ENCODE peak calls at places on chromosome 5, in five cellular contexts. H, V, Y, O and I are unnamed samples.

GRCh38 chr5:95347516-95348140 is 43.5 kb upstream of the FAM81B start:
- DNase-seq in H (no peak), V (no peak), Y (no peak), O (no peak), I (no peak)

GRCh38 chr5:109113608-109114007 is 296.2 kb downstream of the PJA2 start:
- DNase-seq in H (no peak), V (no peak), Y (no peak), O (no peak), I (no peak)

GRCh38 chr5:126508962-126509279 is 85.7 kb downstream of the GRAMD2B start:
- DNase-seq in H (no peak), V (no peak), Y (no peak), O (no peak), I (no peak)

GRCh38 chr5:134614461-134615085 is 18.1 kb downstream of the SAR1B start:
- DNase-seq in H (no peak), V (no peak), Y (no peak), O (no peak), I (no peak)

GRCh38 chr5:141319202-141319601 is 1.4 kb downstream of the TAF7 start:
- DNase-seq in H (no peak), V (no peak), Y (no peak), O (no peak), I (no peak)

GRCh38 chr5:173281910-173282309 is 46.3 kb downstream of the STC2 start:
- DNase-seq in H (peak), V (peak), Y (no peak), O (no peak), I (no peak)

GRCh38 chr5:78984020-78984610 is 995 bp downstream of the ARSB start:
- DNase-seq in H (peak), V (no peak), Y (no peak), O (peak), I (no peak)

GRCh38 chr5:169213479-169213878 is 87.5 kb downstream of the SLIT3 start:
- DNase-seq in H (no peak), V (no peak), Y (no peak), O (no peak), I (no peak)

GRCh38 chr5:31052937-31053658 is 140.4 kb upstream of the CDH6 start:
- DNase-seq in H (no peak), V (no peak), Y (no peak), O (no peak), I (no peak)

GRCh38 chr5:9441610-9442009 is 104.3 kb downstream of the SEMA5A start:
- DNase-seq in H (no peak), V (no peak), Y (no peak), O (no peak), I (no peak)

GRCh38 chr5:81097733-81098132 is 135.4 kb upstream of the CKMT2 start:
- DNase-seq in H (peak), V (no peak), Y (no peak), O (no peak), I (no peak)

GRCh38 chr5:61120534-61120933 is 41.7 kb downstream of the SMIM15 start:
- DNase-seq in H (no peak), V (no peak), Y (no peak), O (no peak), I (no peak)

GRCh38 chr5:171122372-171122771 is 186.7 kb upstream of the TLX3 start:
- DNase-seq in H (no peak), V (no peak), Y (no peak), O (no peak), I (no peak)

GRCh38 chr5:80249876-80250275 is 6.0 kb downstream of the SERINC5 start:
- DNase-seq in H (peak), V (no peak), Y (no peak), O (no peak), I (no peak)

GRCh38 chr5:80655231-80655784 is 525 bp upstream of the DHFR start:
- DNase-seq in H (no peak), V (no peak), Y (no peak), O (peak), I (no peak)

GRCh38 chr5:86917117-86917579 is 299.4 kb downstream of the COX7C start:
- DNase-seq in H (peak), V (no peak), Y (no peak), O (no peak), I (peak)

GRCh38 chr5:116572375-116573278 is 2.0 kb downstream of the SEMA6A start:
- DNase-seq in H (peak), V (no peak), Y (no peak), O (no peak), I (no peak)

GRCh38 chr5:172800088-172800551 is 29.1 kb upstream of the DUSP1 start:
- DNase-seq in H (no peak), V (no peak), Y (no peak), O (no peak), I (no peak)

GRCh38 chr5:125834438-125835147 is 588.6 kb upstream of the GRAMD2B start:
- DNase-seq in H (peak), V (no peak), Y (no peak), O (no peak), I (no peak)

GRCh38 chr5:29005386-29005785 is 1967.0 kb upstream of the CDH9 start:
- DNase-seq in H (peak), V (no peak), Y (no peak), O (peak), I (no peak)

GRCh38 chr5:15243301-15244020 is 256.5 kb upstream of the FBXL7 start:
- DNase-seq in H (no peak), V (no peak), Y (no peak), O (no peak), I (no peak)

GRCh38 chr5:13955896-13956295 is 11.4 kb upstream of the DNAH5 start:
- DNase-seq in H (no peak), V (no peak), Y (no peak), O (no peak), I (no peak)

GRCh38 chr5:86979801-86980510 is 287.7 kb upstream of the RASA1 start:
- DNase-seq in H (peak), V (no peak), Y (peak), O (peak), I (no peak)

GRCh38 chr5:1005362-1005851 is 3.2 kb upstream of the NKD2 start:
- DNase-seq in H (no peak), V (no peak), Y (no peak), O (no peak), I (no peak)

GRCh38 chr5:1003296-1003937 is 5.2 kb upstream of the NKD2 start:
- DNase-seq in H (no peak), V (no peak), Y (peak), O (no peak), I (no peak)

GRCh38 chr5:1005904-1006655 is 2.5 kb upstream of the NKD2 start:
- DNase-seq in H (no peak), V (no peak), Y (no peak), O (no peak), I (no peak)

GRCh38 chr5:1006656-1007071 is 1.9 kb upstream of the NKD2 start:
- DNase-seq in H (no peak), V (no peak), Y (no peak), O (no peak), I (no peak)

DNA sequence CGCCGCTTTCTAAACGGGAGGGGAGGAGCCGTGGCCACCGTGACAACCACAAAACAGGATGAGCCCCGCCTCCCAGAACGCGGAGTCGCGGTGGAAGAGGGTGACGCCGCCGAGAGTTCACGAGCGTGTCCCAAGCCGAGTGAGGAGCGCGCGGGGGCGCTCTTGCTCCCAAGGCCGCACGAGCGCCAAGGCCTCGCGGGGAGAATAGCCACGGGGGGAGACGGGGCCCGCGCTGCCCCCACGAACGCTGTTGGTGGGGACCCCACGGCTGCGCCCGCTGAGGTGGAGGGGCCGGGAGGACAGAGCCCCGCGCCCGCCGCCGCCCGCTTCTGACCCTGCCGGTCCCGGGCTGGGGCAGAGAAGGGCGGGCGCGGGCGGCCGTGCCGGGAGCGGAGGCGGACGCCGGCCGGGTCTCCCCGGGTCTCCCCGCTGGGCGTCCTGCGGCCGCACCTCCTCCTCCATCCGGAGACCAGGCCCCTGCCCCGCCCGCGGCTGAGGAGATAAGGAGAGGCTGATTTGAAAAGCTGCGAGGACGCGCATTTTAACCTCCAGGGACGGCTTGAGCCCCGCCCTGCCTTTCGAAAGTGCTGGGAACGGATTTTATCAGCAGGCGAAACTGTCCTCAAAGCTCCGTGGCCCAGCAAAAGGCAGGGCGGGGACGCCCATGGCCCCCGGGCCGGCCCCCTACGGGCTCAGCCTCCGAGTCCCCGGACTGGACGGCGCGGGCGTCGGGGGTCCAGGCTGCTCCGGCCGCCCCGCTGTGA is 3.8 kb upstream of the NKD2 start:
- DNase-seq in H (peak), V (no peak), Y (no peak), O (no peak), I (no peak)
- TF ChIP-seq EZH2 in H (no peak), V (peak), Y (no peak), O (peak), I (no peak)

GRCh38 chr5:68699966-68700365 is 393.8 kb upstream of the SLC30A5 start:
- DNase-seq in H (no peak), V (no peak), Y (no peak), O (no peak), I (no peak)

DNA sequence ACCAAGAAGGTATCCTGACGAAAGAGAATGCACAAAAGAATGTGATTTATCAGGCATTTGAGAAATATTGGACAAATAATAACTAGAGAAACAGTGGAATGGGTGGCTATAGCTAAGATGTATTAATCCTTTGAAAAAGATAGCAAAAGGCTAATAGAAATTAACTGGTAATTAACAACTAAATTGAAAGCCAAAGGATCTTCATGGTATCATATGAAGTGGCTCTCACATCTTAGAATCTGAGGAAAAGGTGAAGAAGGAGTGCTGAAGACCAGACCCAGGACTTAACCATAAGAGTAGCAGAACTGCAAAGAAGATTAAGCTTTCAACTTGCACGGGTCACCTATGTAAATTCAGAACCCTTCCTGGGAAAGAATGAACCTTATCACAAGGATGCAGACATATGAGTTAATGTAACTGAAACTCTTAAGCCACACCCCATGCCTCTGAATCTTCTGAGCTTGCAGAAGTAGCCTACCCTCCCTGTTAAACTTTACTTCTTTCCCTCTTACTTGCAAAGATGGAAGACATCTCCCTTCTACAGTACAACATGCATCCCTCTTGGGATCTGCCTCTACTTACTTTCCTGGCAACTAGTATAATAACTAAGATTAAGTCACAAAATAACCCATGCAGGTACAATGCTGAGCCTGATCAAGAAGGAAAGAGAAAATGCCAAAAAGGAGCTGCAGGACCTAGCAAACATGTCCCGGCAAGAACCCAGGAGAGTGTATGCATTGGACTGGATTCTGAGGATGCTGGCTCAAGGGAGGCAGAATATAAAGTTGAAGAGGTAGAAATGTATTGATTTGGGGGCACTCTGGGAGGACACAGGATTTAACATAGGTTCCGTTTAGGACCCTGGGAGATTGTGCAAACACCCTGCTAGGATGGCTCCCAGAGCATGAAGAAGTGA is 395.5 kb upstream of the SLC30A5 start:
- DNase-seq in H (no peak), V (no peak), Y (no peak), O (no peak), I (no peak)
- TF ChIP-seq POLR2AphosphoS5 in H (no peak), V (no peak), Y (no peak), O (no peak), I (no peak)

GRCh38 chr5:38715671-38716070 is 130.1 kb upstream of the OSMR start:
- DNase-seq in H (no peak), V (no peak), Y (peak), O (peak), I (no peak)

GRCh38 chr5:38714240-38714639 is 131.6 kb upstream of the OSMR start:
- DNase-seq in H (no peak), V (no peak), Y (no peak), O (no peak), I (no peak)

GRCh38 chr5:38716516-38716915 is 129.3 kb upstream of the OSMR start:
- DNase-seq in H (no peak), V (no peak), Y (no peak), O (no peak), I (no peak)

GRCh38 chr5:38712416-38712815 is 133.4 kb upstream of the OSMR start:
- DNase-seq in H (no peak), V (no peak), Y (no peak), O (no peak), I (no peak)

DNA sequence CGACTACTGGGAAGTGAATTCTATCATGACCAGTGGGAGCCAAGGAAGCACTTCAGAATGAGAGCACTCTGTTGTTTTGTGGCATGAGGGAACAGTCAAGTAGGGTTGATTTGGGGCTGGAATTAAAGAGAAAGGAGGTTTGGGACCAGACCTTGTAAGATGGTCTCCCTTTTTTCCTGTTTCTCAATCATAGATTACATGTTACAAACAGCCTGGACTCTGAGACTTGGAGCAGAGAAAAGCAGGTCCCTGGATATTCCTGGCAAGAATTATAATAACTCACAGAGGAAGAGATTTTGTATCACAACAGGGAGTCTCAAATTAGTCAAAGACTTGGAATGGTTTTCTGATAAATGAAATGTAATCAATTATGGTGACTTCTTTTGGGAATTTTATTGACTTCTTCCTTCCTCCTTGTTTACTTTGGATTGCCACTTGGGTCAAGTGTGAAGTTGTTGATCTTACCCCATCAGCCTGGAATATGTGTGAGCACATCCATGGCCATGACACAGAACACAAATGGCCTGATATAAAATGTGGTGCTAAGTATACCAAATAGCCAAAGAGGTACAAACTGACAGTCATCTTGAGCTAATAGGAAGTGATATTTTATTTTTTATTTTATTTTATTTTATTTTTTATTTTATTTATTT is 131.0 kb upstream of the OSMR start:
- DNase-seq in H (no peak), V (no peak), Y (no peak), O (no peak), I (no peak)
- H3K27ac ChIP-seq in H (no peak), V (no peak), Y (no peak), O (no peak), I (peak)

DNA sequence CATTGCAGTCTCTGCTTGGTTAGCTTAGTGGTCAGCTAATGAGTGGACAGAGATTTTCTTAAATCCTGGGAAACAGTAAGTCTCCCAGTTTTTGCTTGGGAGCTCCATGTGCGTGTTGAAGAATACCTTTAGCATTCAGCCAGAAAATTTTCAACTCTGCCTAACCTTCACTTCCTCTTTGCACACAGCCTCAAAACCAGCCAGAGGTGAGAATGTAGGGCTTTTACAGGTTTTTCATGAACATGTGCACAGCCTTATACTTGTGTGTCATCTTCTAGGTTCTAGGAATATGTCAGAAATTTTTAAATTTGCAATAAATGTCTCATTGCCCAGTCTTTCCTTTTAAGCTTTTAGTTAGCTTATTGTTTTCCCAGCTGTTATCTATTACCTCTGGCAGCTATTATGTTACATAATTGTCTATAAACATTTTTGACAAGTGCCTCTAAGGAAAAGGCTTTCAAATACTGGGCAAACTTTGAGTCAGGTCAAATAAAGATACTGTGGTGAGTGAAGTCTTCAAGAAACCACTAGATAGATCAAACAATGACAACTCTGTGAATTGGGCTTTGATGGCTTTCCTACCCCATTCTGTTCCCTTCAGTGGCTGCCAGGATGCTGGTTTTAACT is 12.7 kb downstream of the ADGRV1 start:
- DNase-seq in H (no peak), V (no peak), Y (no peak), O (no peak), I (no peak)
- TF ChIP-seq EZH2 in H (no peak), V (no peak), Y (no peak), O (no peak), I (no peak)